ENCODE peak calls at places on chromosomes 2 and 18, in five cellular contexts. R is H9, L is H1, O is trophoblast cell, V is mesenchymal stem cell. Q is an unnamed sample.

GRCh38 chr2:181457741-181458425 is 697 bp downstream of the ITGA4 start:
- DNase-seq in R (peak; percentile 43), L (no peak), O (no peak), V (peak; percentile 67), Q (peak; percentile 27)

GRCh38 chr2:148936857-148937450 is 61.9 kb downstream of the KIF5C start:
- DNase-seq in R (no peak), L (no peak), O (no peak), V (no peak), Q (no peak)

GRCh38 chr2:127558911-127559310 is 23.4 kb downstream of the MYO7B start:
- DNase-seq in R (no peak), L (no peak), O (no peak), V (no peak), Q (no peak)

GRCh38 chr2:69790601-69790959 is 38.9 kb upstream of the GMCL1 start:
- DNase-seq in R (no peak), L (no peak), O (no peak), V (no peak), Q (no peak)

GRCh38 chr2:192195548-192196418 is 1.1 kb upstream of the TMEFF2 start:
- DNase-seq in R (peak; percentile 76), L (no peak), O (peak; percentile 35), V (peak; percentile 52), Q (peak; percentile 73)

GRCh38 chr18:76452357-76452756 is 42.7 kb downstream of the ZNF516 start:
- DNase-seq in R (no peak), L (no peak), O (no peak), V (peak; percentile 81), Q (no peak)

GRCh38 chr2:215002500-215002899 is 135.9 kb downstream of the ABCA12 start:
- DNase-seq in R (no peak), L (no peak), O (peak; percentile 45), V (peak; percentile 42), Q (peak; percentile 27)

GRCh38 chr2:37020212-37020886 is 54.0 kb upstream of the STRN start:
- DNase-seq in R (no peak), L (no peak), O (peak; percentile 64), V (peak; percentile 77), Q (no peak)

GRCh38 chr18:40055262-40055661 is 1899.8 kb upstream of the PIK3C3 start:
- DNase-seq in R (no peak), L (no peak), O (no peak), V (peak; percentile 44), Q (no peak)

GRCh38 chr2:131045925-131046579 is 47.2 kb downstream of the FAM168B start:
- DNase-seq in R (no peak), L (no peak), O (no peak), V (no peak), Q (no peak)

GRCh38 chr2:110157153-110157793 is 41.7 kb upstream of the MALL start:
- DNase-seq in R (no peak), L (no peak), O (peak; percentile 66), V (peak; percentile 69), Q (peak; percentile 2)

GRCh38 chr2:70726947-70727725 is 40.9 kb downstream of the ADD2 start:
- DNase-seq in R (peak; percentile 15), L (no peak), O (peak; percentile 25), V (no peak), Q (no peak)

GRCh38 chr2:10814142-10814541 is 1.6 kb upstream of the PDIA6 start:
- DNase-seq in R (peak; percentile 48), L (no peak), O (no peak), V (no peak), Q (no peak)

GRCh38 chr18:46412831-46413371 is 244.1 kb downstream of the LOXHD1 start:
- DNase-seq in R (no peak), L (no peak), O (no peak), V (no peak), Q (no peak)

GRCh38 chr2:1407950-1408695 is 5.1 kb upstream of the TPO start:
- DNase-seq in R (no peak), L (no peak), O (peak; percentile 5), V (no peak), Q (no peak)

GRCh38 chr2:72630767-72631166 is 195.1 kb downstream of the EXOC6B start:
- DNase-seq in R (no peak), L (no peak), O (no peak), V (no peak), Q (no peak)

GRCh38 chr2:71157124-71157802 is 26.8 kb downstream of the MPHOSPH10 start:
- DNase-seq in R (peak; percentile 82), L (peak; percentile 43), O (peak; percentile 51), V (peak; percentile 28), Q (peak; percentile 77)

GRCh38 chr2:46229134-46230063 is 67.8 kb upstream of the EPAS1 start:
- DNase-seq in R (peak; percentile 66), L (peak; percentile 50), O (peak; percentile 69), V (peak; percentile 47), Q (peak; percentile 9)

GRCh38 chr18:21897811-21898210 is 157.2 kb downstream of the MIB1 start:
- DNase-seq in R (peak; percentile 71), L (peak; percentile 43), O (peak; percentile 75), V (peak; percentile 63), Q (peak; percentile 63)

GRCh38 chr2:121898483-121898882 is 143.0 kb downstream of the TSN start:
- DNase-seq in R (no peak), L (no peak), O (no peak), V (no peak), Q (no peak)

GRCh38 chr2:27211241-27211942 is 449 bp upstream of the ATRAID start:
- DNase-seq in R (no peak), L (no peak), O (peak; percentile 72), V (peak; percentile 42), Q (no peak)

GRCh38 chr18:13438507-13439056 is 220.0 kb downstream of the LDLRAD4 start:
- DNase-seq in R (no peak), L (no peak), O (no peak), V (no peak), Q (no peak)

GRCh38 chr2:40113272-40113671 is 334.2 kb upstream of the THUMPD2 start:
- DNase-seq in R (no peak), L (no peak), O (no peak), V (peak; percentile 39), Q (no peak)

GRCh38 chr2:120511546-120512320 is 165.8 kb downstream of the INHBB start:
- DNase-seq in R (no peak), L (no peak), O (no peak), V (no peak), Q (no peak)

GRCh38 chr2:19722486-19723420 is 179.0 kb downstream of the TTC32 start:
- DNase-seq in R (no peak), L (no peak), O (no peak), V (peak; percentile 64), Q (no peak)

GRCh38 chr18:22872894-22873537 is 60.1 kb upstream of the RBBP8 start:
- DNase-seq in R (no peak), L (no peak), O (no peak), V (peak; percentile 13), Q (no peak)

GRCh38 chr2:134288814-134289213 is 34.9 kb downstream of the MGAT5 start:
- DNase-seq in R (no peak), L (no peak), O (no peak), V (no peak), Q (no peak)

GRCh38 chr2:9736008-9736407 is 105.2 kb upstream of the YWHAQ start:
- DNase-seq in R (no peak), L (no peak), O (no peak), V (no peak), Q (no peak)

GRCh38 chr2:216328347-216328746 is 43.9 kb downstream of the MARCHF4 start:
- DNase-seq in R (no peak), L (no peak), O (peak; percentile 47), V (peak; percentile 45), Q (no peak)

GRCh38 chr2:45885111-45885685 is 233.7 kb downstream of the PRKCE start:
- DNase-seq in R (no peak), L (no peak), O (no peak), V (no peak), Q (no peak)

DNA sequence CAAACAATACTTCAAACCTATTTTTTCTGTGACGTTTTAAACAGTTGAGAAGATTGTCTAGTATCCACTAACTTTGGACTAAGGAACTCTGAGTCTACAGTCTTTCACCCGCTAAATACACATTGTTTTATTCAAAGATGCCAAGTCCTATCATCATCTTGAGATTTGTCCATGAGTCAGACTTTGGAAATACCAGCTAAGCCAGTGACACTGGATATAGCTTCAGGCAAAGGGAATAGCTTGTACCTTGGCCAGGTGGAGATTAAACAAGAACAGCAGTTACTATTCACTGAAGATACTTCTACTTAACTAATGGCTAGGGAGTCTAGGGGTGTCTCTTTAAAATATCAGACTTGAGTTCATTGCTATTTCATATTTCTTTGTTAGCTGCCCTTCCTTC is 137.5 kb downstream of the COMMD1 start:
- DNase-seq in R (no peak), L (no peak), O (peak; percentile 89), V (no peak), Q (no peak)
- H2BK12ac ChIP-seq in R (no peak overlapping the region), L (no peak overlapping the region), O (no peak overlapping the region), V (no peak overlapping the region), Q (no peak overlapping the region)

DNA sequence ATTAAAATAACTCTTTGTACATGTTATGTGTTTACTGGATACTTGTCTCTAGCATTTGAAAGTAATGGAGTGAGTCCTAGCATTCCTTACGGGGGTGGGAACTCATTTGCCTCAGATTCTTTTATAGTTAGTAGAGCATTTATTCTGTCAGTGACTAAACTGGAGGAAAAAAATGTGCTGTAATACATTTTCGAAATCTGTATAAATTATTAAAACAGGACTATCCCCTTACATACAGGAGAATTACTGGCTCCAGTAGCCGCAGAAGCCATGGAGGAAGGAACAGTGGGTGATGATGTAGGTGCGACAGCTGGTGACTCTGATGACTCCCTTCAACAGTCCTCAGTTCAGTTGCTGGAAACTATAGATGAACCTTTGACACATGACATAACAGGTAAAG is 122.4 kb downstream of the BIRC6 start:
- DNase-seq in R (no peak), L (no peak), O (peak; percentile 33), V (no peak), Q (no peak)
- H2BK12ac ChIP-seq in R (no peak overlapping the region), L (no peak overlapping the region), O (no peak overlapping the region), V (no peak overlapping the region), Q (no peak overlapping the region)

DNA sequence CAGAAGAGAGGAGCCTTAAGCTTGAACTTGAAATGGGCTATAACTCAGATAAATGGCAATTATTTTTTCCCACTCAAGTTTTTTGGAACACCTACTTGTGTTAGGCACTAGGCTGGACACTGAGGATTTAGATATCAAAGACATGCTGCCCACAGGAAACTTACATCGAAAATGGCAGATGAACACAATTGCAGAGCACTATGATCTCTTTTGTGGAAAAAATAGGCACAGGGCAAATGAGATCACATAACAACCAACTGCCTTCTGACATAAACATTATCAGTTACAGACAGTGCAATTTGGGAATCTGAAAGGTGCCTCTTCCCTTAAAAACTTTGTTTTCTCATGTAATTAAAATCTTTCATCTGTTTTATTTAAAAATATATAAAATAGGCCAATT is 3.8 kb upstream of the IRS1 start:
- DNase-seq in R (no peak), L (no peak), O (no peak), V (no peak), Q (no peak)
- H2BK12ac ChIP-seq in R (no peak overlapping the region), L (no peak overlapping the region), O (no peak overlapping the region), V (no peak overlapping the region), Q (no peak overlapping the region)

GRCh38 chr2:98114643-98115355 is 27.8 kb downstream of the VWA3B start:
- DNase-seq in R (no peak), L (no peak), O (no peak), V (no peak), Q (peak; percentile 15)

GRCh38 chr2:98108110-98108509 is 21.1 kb downstream of the VWA3B start:
- DNase-seq in R (no peak), L (no peak), O (no peak), V (no peak), Q (no peak)

DNA sequence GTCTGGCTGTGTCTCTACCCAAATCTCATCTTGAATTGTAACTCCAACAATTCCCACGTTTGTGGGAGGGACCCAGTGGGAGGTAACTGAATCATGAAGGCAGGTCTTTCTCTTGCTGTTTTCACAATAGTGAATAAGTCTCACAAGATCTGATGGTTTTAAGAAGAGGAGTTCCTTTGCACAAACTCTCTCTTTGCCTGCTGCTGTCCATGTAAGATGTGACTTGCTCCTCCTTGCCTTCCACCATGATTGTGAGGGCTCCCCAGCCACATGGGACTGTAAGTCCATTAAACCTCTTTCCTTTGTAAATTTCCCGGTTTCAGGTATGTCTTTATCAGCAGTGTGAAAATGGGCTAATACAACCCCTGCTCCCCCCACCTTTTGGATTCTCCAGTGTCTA is 23.8 kb downstream of the VWA3B start:
- DNase-seq in R (no peak), L (no peak), O (no peak), V (no peak), Q (no peak)
- H2BK12ac ChIP-seq in R (no peak overlapping the region), L (no peak overlapping the region), O (no peak overlapping the region), V (no peak overlapping the region), Q (no peak overlapping the region)

Q was measured in neuronal stem cell.